ENCODE peak calls at places on chromosomes 3 and 15, in nine cellular contexts. One of them, this sample, is unnamed.

GRCh38 chr3:69541823-69542264 is 156.0 kb upstream of the FRMD4B start:
- ATAC-seq in natural killer cell: no peak
- ATAC-seq in activated CD8-positive, alpha-beta T cell treated with anti-CD3 and anti-CD28 coated beads, Interleukin-2, amount 10 ng/mL, durations not matched to agents 7 days and 5 days: no peak
- ATAC-seq in activated CD4-positive, alpha-beta T cell treated with anti-CD3 and anti-CD28 coated beads for 36 hours: no peak
- ATAC-seq in esophagus mucosa: peak
- ATAC-seq in CD4-positive, alpha-beta T cell: no peak
- ATAC-seq in pancreas: peak
- ATAC-seq in GM23338: peak
- ATAC-seq in gastroesophageal sphincter: no peak
- ATAC-seq in this sample: no peak

GRCh38 chr3:58256511-58256910 is 18.9 kb downstream of the ABHD6 start:
- ATAC-seq in pancreas: no peak
- ATAC-seq in esophagus mucosa: no peak
- ATAC-seq in CD4-positive, alpha-beta T cell: no peak
- ATAC-seq in GM23338: no peak
- ATAC-seq in gastroesophageal sphincter: no peak
- ATAC-seq in activated CD4-positive, alpha-beta T cell treated with anti-CD3 and anti-CD28 coated beads for 36 hours: no peak
- ATAC-seq in natural killer cell: no peak
- ATAC-seq in activated CD8-positive, alpha-beta T cell treated with anti-CD3 and anti-CD28 coated beads, Interleukin-2, amount 10 ng/mL, durations not matched to agents 7 days and 5 days: no peak
- ATAC-seq in this sample: no peak

GRCh38 chr15:60420322-60420721 is 22.5 kb upstream of the ANXA2 start:
- ATAC-seq in natural killer cell: no peak
- ATAC-seq in CD4-positive, alpha-beta T cell: no peak
- ATAC-seq in GM23338: no peak
- ATAC-seq in gastroesophageal sphincter: no peak
- ATAC-seq in activated CD4-positive, alpha-beta T cell treated with anti-CD3 and anti-CD28 coated beads for 36 hours: no peak
- ATAC-seq in esophagus mucosa: no peak
- ATAC-seq in activated CD8-positive, alpha-beta T cell treated with anti-CD3 and anti-CD28 coated beads, Interleukin-2, amount 10 ng/mL, durations not matched to agents 7 days and 5 days: no peak
- ATAC-seq in pancreas: no peak
- ATAC-seq in this sample: no peak

GRCh38 chr3:115704661-115705338 is 81.5 kb downstream of the GAP43 start:
- ATAC-seq in pancreas: peak
- ATAC-seq in gastroesophageal sphincter: no peak
- ATAC-seq in esophagus mucosa: no peak
- ATAC-seq in activated CD8-positive, alpha-beta T cell treated with anti-CD3 and anti-CD28 coated beads, Interleukin-2, amount 10 ng/mL, durations not matched to agents 7 days and 5 days: no peak
- ATAC-seq in natural killer cell: no peak
- ATAC-seq in CD4-positive, alpha-beta T cell: no peak
- ATAC-seq in GM23338: no peak
- ATAC-seq in activated CD4-positive, alpha-beta T cell treated with anti-CD3 and anti-CD28 coated beads for 36 hours: no peak
- ATAC-seq in this sample: no peak

GRCh38 chr3:139121513-139122220 is 77.0 kb upstream of the PRR23C start:
- ATAC-seq in CD4-positive, alpha-beta T cell: no peak
- ATAC-seq in pancreas: peak
- ATAC-seq in activated CD4-positive, alpha-beta T cell treated with anti-CD3 and anti-CD28 coated beads for 36 hours: no peak
- ATAC-seq in GM23338: no peak
- ATAC-seq in activated CD8-positive, alpha-beta T cell treated with anti-CD3 and anti-CD28 coated beads, Interleukin-2, amount 10 ng/mL, durations not matched to agents 7 days and 5 days: no peak
- ATAC-seq in esophagus mucosa: no peak
- ATAC-seq in gastroesophageal sphincter: peak
- ATAC-seq in natural killer cell: no peak
- ATAC-seq in this sample: no peak

GRCh38 chr3:58625196-58625595 is 41.4 kb downstream of the FAM3D start:
- ATAC-seq in pancreas: no peak
- ATAC-seq in activated CD8-positive, alpha-beta T cell treated with anti-CD3 and anti-CD28 coated beads, Interleukin-2, amount 10 ng/mL, durations not matched to agents 7 days and 5 days: no peak
- ATAC-seq in natural killer cell: no peak
- ATAC-seq in CD4-positive, alpha-beta T cell: no peak
- ATAC-seq in activated CD4-positive, alpha-beta T cell treated with anti-CD3 and anti-CD28 coated beads for 36 hours: no peak
- ATAC-seq in gastroesophageal sphincter: no peak
- ATAC-seq in esophagus mucosa: no peak
- ATAC-seq in GM23338: no peak
- ATAC-seq in this sample: no peak

GRCh38 chr3:128487813-128488635 is 5.0 kb downstream of the GATA2 start:
- ATAC-seq in CD4-positive, alpha-beta T cell: peak
- ATAC-seq in GM23338: peak
- ATAC-seq in natural killer cell: peak
- ATAC-seq in esophagus mucosa: peak
- ATAC-seq in gastroesophageal sphincter: peak
- ATAC-seq in activated CD4-positive, alpha-beta T cell treated with anti-CD3 and anti-CD28 coated beads for 36 hours: peak
- ATAC-seq in pancreas: peak
- ATAC-seq in activated CD8-positive, alpha-beta T cell treated with anti-CD3 and anti-CD28 coated beads, Interleukin-2, amount 10 ng/mL, durations not matched to agents 7 days and 5 days: peak
- ATAC-seq in this sample: peak

GRCh38 chr15:101240364-101240763 is 11.5 kb downstream of the CHSY1 start:
- ATAC-seq in pancreas: peak
- ATAC-seq in activated CD4-positive, alpha-beta T cell treated with anti-CD3 and anti-CD28 coated beads for 36 hours: no peak
- ATAC-seq in esophagus mucosa: no peak
- ATAC-seq in activated CD8-positive, alpha-beta T cell treated with anti-CD3 and anti-CD28 coated beads, Interleukin-2, amount 10 ng/mL, durations not matched to agents 7 days and 5 days: no peak
- ATAC-seq in GM23338: no peak
- ATAC-seq in natural killer cell: no peak
- ATAC-seq in gastroesophageal sphincter: peak
- ATAC-seq in CD4-positive, alpha-beta T cell: no peak
- ATAC-seq in this sample: no peak

GRCh38 chr3:146882206-146882605 is 277.1 kb upstream of the PLSCR5 start:
- ATAC-seq in gastroesophageal sphincter: no peak
- ATAC-seq in CD4-positive, alpha-beta T cell: no peak
- ATAC-seq in activated CD4-positive, alpha-beta T cell treated with anti-CD3 and anti-CD28 coated beads for 36 hours: no peak
- ATAC-seq in pancreas: no peak
- ATAC-seq in natural killer cell: no peak
- ATAC-seq in activated CD8-positive, alpha-beta T cell treated with anti-CD3 and anti-CD28 coated beads, Interleukin-2, amount 10 ng/mL, durations not matched to agents 7 days and 5 days: no peak
- ATAC-seq in GM23338: no peak
- ATAC-seq in esophagus mucosa: no peak
- ATAC-seq in this sample: no peak

GRCh38 chr15:101481917-101482525 is 7.5 kb downstream of the PCSK6 start:
- ATAC-seq in esophagus mucosa: peak
- ATAC-seq in pancreas: no peak
- ATAC-seq in natural killer cell: no peak
- ATAC-seq in gastroesophageal sphincter: no peak
- ATAC-seq in activated CD8-positive, alpha-beta T cell treated with anti-CD3 and anti-CD28 coated beads, Interleukin-2, amount 10 ng/mL, durations not matched to agents 7 days and 5 days: no peak
- ATAC-seq in CD4-positive, alpha-beta T cell: no peak
- ATAC-seq in activated CD4-positive, alpha-beta T cell treated with anti-CD3 and anti-CD28 coated beads for 36 hours: no peak
- ATAC-seq in GM23338: no peak
- ATAC-seq in this sample: no peak

GRCh38 chr15:42367041-42367440 is 7.7 kb downstream of the CAPN3 start:
- ATAC-seq in esophagus mucosa: no peak
- ATAC-seq in CD4-positive, alpha-beta T cell: no peak
- ATAC-seq in GM23338: no peak
- ATAC-seq in gastroesophageal sphincter: peak
- ATAC-seq in activated CD4-positive, alpha-beta T cell treated with anti-CD3 and anti-CD28 coated beads for 36 hours: no peak
- ATAC-seq in activated CD8-positive, alpha-beta T cell treated with anti-CD3 and anti-CD28 coated beads, Interleukin-2, amount 10 ng/mL, durations not matched to agents 7 days and 5 days: no peak
- ATAC-seq in pancreas: no peak
- ATAC-seq in natural killer cell: peak
- ATAC-seq in this sample: no peak

GRCh38 chr3:112654492-112654891 is 13.5 kb upstream of the CCDC80 start:
- ATAC-seq in pancreas: no peak
- ATAC-seq in activated CD4-positive, alpha-beta T cell treated with anti-CD3 and anti-CD28 coated beads for 36 hours: no peak
- ATAC-seq in gastroesophageal sphincter: no peak
- ATAC-seq in esophagus mucosa: no peak
- ATAC-seq in activated CD8-positive, alpha-beta T cell treated with anti-CD3 and anti-CD28 coated beads, Interleukin-2, amount 10 ng/mL, durations not matched to agents 7 days and 5 days: no peak
- ATAC-seq in natural killer cell: no peak
- ATAC-seq in CD4-positive, alpha-beta T cell: no peak
- ATAC-seq in GM23338: no peak
- ATAC-seq in this sample: no peak

GRCh38 chr3:29285356-29286070 is 4.6 kb downstream of the RBMS3 start:
- ATAC-seq in esophagus mucosa: no peak
- ATAC-seq in activated CD4-positive, alpha-beta T cell treated with anti-CD3 and anti-CD28 coated beads for 36 hours: no peak
- ATAC-seq in gastroesophageal sphincter: no peak
- ATAC-seq in pancreas: peak
- ATAC-seq in CD4-positive, alpha-beta T cell: no peak
- ATAC-seq in GM23338: no peak
- ATAC-seq in natural killer cell: no peak
- ATAC-seq in activated CD8-positive, alpha-beta T cell treated with anti-CD3 and anti-CD28 coated beads, Interleukin-2, amount 10 ng/mL, durations not matched to agents 7 days and 5 days: no peak
- ATAC-seq in this sample: no peak

GRCh38 chr3:46812237-46812791 is 50.9 kb downstream of the MYL3 start:
- ATAC-seq in natural killer cell: peak
- ATAC-seq in pancreas: peak
- ATAC-seq in activated CD4-positive, alpha-beta T cell treated with anti-CD3 and anti-CD28 coated beads for 36 hours: peak
- ATAC-seq in CD4-positive, alpha-beta T cell: peak
- ATAC-seq in activated CD8-positive, alpha-beta T cell treated with anti-CD3 and anti-CD28 coated beads, Interleukin-2, amount 10 ng/mL, durations not matched to agents 7 days and 5 days: peak
- ATAC-seq in esophagus mucosa: peak
- ATAC-seq in GM23338: peak
- ATAC-seq in gastroesophageal sphincter: peak
- ATAC-seq in this sample: peak

GRCh38 chr15:66078929-66079275 is 174.6 kb downstream of the MEGF11 start:
- ATAC-seq in activated CD4-positive, alpha-beta T cell treated with anti-CD3 and anti-CD28 coated beads for 36 hours: no peak
- ATAC-seq in pancreas: no peak
- ATAC-seq in activated CD8-positive, alpha-beta T cell treated with anti-CD3 and anti-CD28 coated beads, Interleukin-2, amount 10 ng/mL, durations not matched to agents 7 days and 5 days: no peak
- ATAC-seq in CD4-positive, alpha-beta T cell: no peak
- ATAC-seq in natural killer cell: no peak
- ATAC-seq in gastroesophageal sphincter: no peak
- ATAC-seq in GM23338: no peak
- ATAC-seq in esophagus mucosa: no peak
- ATAC-seq in this sample: no peak

GRCh38 chr3:72492240-72492639 is 356.0 kb downstream of the SHQ1 start:
- ATAC-seq in natural killer cell: no peak
- ATAC-seq in esophagus mucosa: peak
- ATAC-seq in pancreas: peak
- ATAC-seq in CD4-positive, alpha-beta T cell: no peak
- ATAC-seq in activated CD8-positive, alpha-beta T cell treated with anti-CD3 and anti-CD28 coated beads, Interleukin-2, amount 10 ng/mL, durations not matched to agents 7 days and 5 days: no peak
- ATAC-seq in gastroesophageal sphincter: peak
- ATAC-seq in GM23338: no peak
- ATAC-seq in activated CD4-positive, alpha-beta T cell treated with anti-CD3 and anti-CD28 coated beads for 36 hours: no peak
- ATAC-seq in this sample: no peak

GRCh38 chr3:79976466-79976865 is 208.7 kb upstream of the ROBO1 start:
- ATAC-seq in GM23338: no peak
- ATAC-seq in natural killer cell: no peak
- ATAC-seq in CD4-positive, alpha-beta T cell: no peak
- ATAC-seq in esophagus mucosa: no peak
- ATAC-seq in pancreas: no peak
- ATAC-seq in activated CD4-positive, alpha-beta T cell treated with anti-CD3 and anti-CD28 coated beads for 36 hours: no peak
- ATAC-seq in activated CD8-positive, alpha-beta T cell treated with anti-CD3 and anti-CD28 coated beads, Interleukin-2, amount 10 ng/mL, durations not matched to agents 7 days and 5 days: no peak
- ATAC-seq in gastroesophageal sphincter: no peak
- ATAC-seq in this sample: no peak